ENCODE peak calls at places on chromosomes 7 and 10, in four cellular contexts. One of them, this sample, is unnamed.
A peak's percentile ranks its signal among the peaks of the same experiment; 100 is the strongest.

GRCh38 chr7:101633516-101633915 is 4.4 kb upstream of the MYL10 start:
- DNase-seq in MM.1S: no peak
- DNase-seq in PC-3: no peak
- DNase-seq in HepG2: no peak
- DNase-seq in this sample: no peak

GRCh38 chr10:93629636-93630291 is 17.4 kb downstream of the PDE6C start:
- DNase-seq in MM.1S: no peak
- DNase-seq in PC-3: no peak
- DNase-seq in HepG2: no peak
- DNase-seq in this sample: no peak

GRCh38 chr7:30278386-30278785 is 6.0 kb upstream of the ZNRF2 start:
- DNase-seq in MM.1S: no peak
- DNase-seq in PC-3: no peak
- DNase-seq in HepG2: no peak
- DNase-seq in this sample: no peak

GRCh38 chr10:71836594-71836970 is 14.5 kb downstream of the PSAP start:
- DNase-seq in MM.1S: no peak
- DNase-seq in PC-3: no peak
- DNase-seq in HepG2: no peak
- DNase-seq in this sample: no peak

GRCh38 chr10:122847782-122848604 is 2.3 kb upstream of the CUZD1 start:
- DNase-seq in MM.1S: no peak
- DNase-seq in PC-3: no peak
- DNase-seq in HepG2: no peak
- DNase-seq in this sample: no peak

GRCh38 chr10:118445535-118445934 is 103.4 kb upstream of the FAM204A start:
- DNase-seq in MM.1S: no peak
- DNase-seq in PC-3: no peak
- DNase-seq in HepG2: no peak
- DNase-seq in this sample: no peak

GRCh38 chr10:110008518-110009339 is 945 bp downstream of the ADD3 start:
- DNase-seq in MM.1S: peak; percentile 80
- DNase-seq in PC-3: peak; percentile 59
- DNase-seq in HepG2: peak; percentile 52
- DNase-seq in this sample: peak; percentile 46

GRCh38 chr10:4267084-4267774 is 482.2 kb upstream of the KLF6 start:
- DNase-seq in MM.1S: no peak
- DNase-seq in PC-3: no peak
- DNase-seq in HepG2: no peak
- DNase-seq in this sample: no peak

GRCh38 chr7:73977626-73978618 is 50.1 kb upstream of the ELN start:
- DNase-seq in MM.1S: no peak
- DNase-seq in PC-3: no peak
- DNase-seq in HepG2: peak; percentile 28
- DNase-seq in this sample: no peak

GRCh38 chr7:67453981-67454380 is 457.3 kb downstream of the TYW1 start:
- DNase-seq in MM.1S: no peak
- DNase-seq in PC-3: no peak
- DNase-seq in HepG2: no peak
- DNase-seq in this sample: no peak

DNA sequence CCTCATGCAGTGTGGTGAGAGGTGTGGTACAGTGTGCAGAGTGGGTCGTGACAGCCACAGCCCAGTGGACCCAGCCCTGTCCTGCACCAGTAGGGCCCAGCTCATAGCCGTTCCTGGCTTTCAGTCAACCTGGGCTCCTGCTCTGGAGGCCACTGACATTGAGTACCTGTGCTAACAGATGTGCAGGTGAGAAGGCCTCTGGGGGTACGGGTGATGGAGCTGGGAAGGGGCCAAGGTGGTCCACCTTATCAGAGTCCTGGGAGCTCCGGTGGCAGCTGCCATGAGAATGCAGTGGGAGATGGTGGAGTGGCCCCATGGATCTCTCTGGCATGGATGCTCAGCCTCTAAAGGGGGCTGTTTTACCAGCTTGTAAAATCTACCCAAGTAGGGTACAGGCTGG is 6.1 kb upstream of the TBRG4 start:
- DNase-seq in MM.1S: no peak
- DNase-seq in PC-3: no peak
- DNase-seq in HepG2: no peak
- DNase-seq in this sample: no peak
- TF ChIP-seq CTCF in MM.1S: no peak
- TF ChIP-seq CTCF in PC-3: no peak
- TF ChIP-seq CTCF in HepG2: no peak
- TF ChIP-seq CTCF in this sample: no peak

GRCh38 chr7:148505955-148506354 is 84.6 kb upstream of the C7orf33 start:
- DNase-seq in MM.1S: no peak
- DNase-seq in PC-3: no peak
- DNase-seq in HepG2: no peak
- DNase-seq in this sample: no peak

GRCh38 chr7:148507741-148508285 is 82.8 kb upstream of the C7orf33 start:
- DNase-seq in MM.1S: no peak
- DNase-seq in PC-3: no peak
- DNase-seq in HepG2: no peak
- DNase-seq in this sample: no peak

GRCh38 chr7:148500978-148501377 is 89.6 kb upstream of the C7orf33 start:
- DNase-seq in MM.1S: no peak
- DNase-seq in PC-3: no peak
- DNase-seq in HepG2: no peak
- DNase-seq in this sample: no peak

GRCh38 chr7:148501707-148502139 is 88.8 kb upstream of the C7orf33 start:
- DNase-seq in MM.1S: peak; percentile 92
- DNase-seq in PC-3: peak; percentile 5
- DNase-seq in HepG2: no peak
- DNase-seq in this sample: no peak

DNA sequence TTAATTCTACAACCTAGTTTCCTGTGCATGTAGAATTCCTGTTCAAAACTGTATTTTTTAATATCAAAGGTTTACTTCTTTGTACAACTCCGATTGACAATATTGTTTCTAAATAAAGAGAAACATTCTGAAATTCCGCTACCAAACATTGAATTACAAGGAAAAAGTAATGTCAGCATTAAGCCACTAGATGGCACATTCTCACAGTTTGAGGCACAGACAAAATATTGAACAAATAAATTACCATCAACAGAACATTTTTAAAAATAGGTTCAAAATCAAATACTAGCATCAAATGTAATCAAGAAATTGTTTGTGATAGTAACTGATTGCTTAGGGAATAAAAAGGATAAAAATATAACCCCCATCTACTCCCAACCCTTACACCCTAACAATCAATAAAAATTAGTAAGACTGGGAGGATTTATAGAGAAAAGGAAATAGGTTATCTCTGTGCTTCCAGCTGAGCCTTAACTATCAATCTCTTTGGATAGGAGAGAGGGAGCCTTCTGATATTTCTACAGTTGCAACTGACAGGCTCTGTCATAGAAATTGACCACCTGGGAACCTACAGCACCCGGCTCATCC is 86.6 kb upstream of the C7orf33 start:
- DNase-seq in MM.1S: peak; percentile 66
- DNase-seq in PC-3: peak; percentile 57
- DNase-seq in HepG2: no peak
- DNase-seq in this sample: no peak
- H2AFZ ChIP-seq in MM.1S: no peak overlapping the region
- H2AFZ ChIP-seq in PC-3: no peak overlapping the region
- H2AFZ ChIP-seq in HepG2: no peak overlapping the region
- H2AFZ ChIP-seq in this sample: no peak overlapping the region

GRCh38 chr7:21497072-21497471 is 45.8 kb upstream of the DNAH11 start:
- DNase-seq in MM.1S: no peak
- DNase-seq in PC-3: no peak
- DNase-seq in HepG2: no peak
- DNase-seq in this sample: no peak
- TF ChIP-seq CTCF in MM.1S: peak; percentile 37
- TF ChIP-seq CTCF in PC-3: no peak
- TF ChIP-seq CTCF in HepG2: peak; percentile 23
- TF ChIP-seq CTCF in this sample: peak; percentile 72

DNA sequence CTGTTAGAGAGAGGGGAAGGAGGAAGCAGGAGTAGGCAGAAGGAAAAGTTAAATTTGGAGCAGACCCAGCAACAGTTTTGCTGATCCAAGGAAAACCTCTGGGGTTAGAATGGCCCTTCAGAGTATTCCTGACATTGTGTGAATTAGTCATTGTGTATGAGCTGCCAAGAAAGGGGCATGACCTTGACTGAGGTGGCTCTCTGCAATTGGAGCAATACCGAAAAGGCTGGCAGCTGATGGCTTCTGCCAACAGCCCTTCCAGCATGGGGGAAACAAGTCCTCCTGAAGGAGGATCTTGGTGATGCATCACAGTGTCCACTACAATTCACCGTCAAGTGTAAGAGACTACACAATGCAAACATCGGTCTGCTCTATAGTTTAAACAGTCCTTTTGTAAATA is 20.6 kb upstream of the WASL start:
- DNase-seq in MM.1S: no peak
- DNase-seq in PC-3: peak; percentile 94
- DNase-seq in HepG2: peak; percentile 22
- DNase-seq in this sample: no peak
- H2AFZ ChIP-seq in MM.1S: no peak overlapping the region
- H2AFZ ChIP-seq in PC-3: no peak overlapping the region
- H2AFZ ChIP-seq in HepG2: no peak overlapping the region
- H2AFZ ChIP-seq in this sample: no peak overlapping the region

This sample was measured in PC-9.